ENCODE peak calls at places on chromosomes 4 and X, in nine cellular contexts. R is activated gamma-delta T cell treated with Interleukin-2 at 50 U/mL for 16 hours; N is activated T-helper 1 cell treated with anti-CD3 and anti-CD28 coated beads, Interleukin-2, amount 50 U/mL, for 16 hours; K is Right ventricle myocardium inferior; P is left ventricle myocardium superior; S is cardiac fibroblast; O is body of pancreas; F is H9; I is T-helper 17 cell. M is an unnamed sample.

GRCh38 chr4:8294036-8294435 is 24.5 kb downstream of the HTRA3 start:
- DNase-seq in R (no peak), N (no peak), K (peak), P (peak), S (no peak), O (no peak), F (no peak), I (no peak), M (peak)

GRCh38 chr4:152539556-152540292 is 3.8 kb upstream of the FBXW7 start:
- DNase-seq in R (no peak), N (no peak), K (no peak), P (no peak), S (no peak), O (no peak), F (no peak), I (no peak), M (no peak)

GRCh38 chr4:54661156-54661555 is 3.4 kb downstream of the KIT start:
- DNase-seq in R (no peak), N (no peak), K (no peak), P (no peak), S (peak), O (no peak), F (no peak), I (no peak), M (no peak)

GRCh38 chr4:107719211-107719926 is 665 bp downstream of the PAPSS1 start:
- DNase-seq in R (no peak), N (no peak), K (no peak), P (no peak), S (peak), O (no peak), F (peak), I (no peak), M (no peak)

GRCh38 chrX:107632291-107632690 is 4.0 kb downstream of the PRPS1 start:
- DNase-seq in R (no peak), N (no peak), K (no peak), P (no peak), S (no peak), O (no peak), F (no peak), I (no peak), M (no peak)

GRCh38 chr4:153341575-153342090 is 2.9 kb upstream of the MND1 start:
- DNase-seq in R (no peak), N (no peak), K (no peak), P (no peak), S (peak), O (no peak), F (no peak), I (no peak), M (no peak)

GRCh38 chr4:126047114-126047513 is 732.4 kb downstream of the FAT4 start:
- DNase-seq in R (no peak), N (no peak), K (no peak), P (no peak), S (no peak), O (no peak), F (no peak), I (no peak), M (no peak)

GRCh38 chr4:71259305-71259704 is 79.5 kb upstream of the SLC4A4 start:
- DNase-seq in R (no peak), N (no peak), K (peak), P (peak), S (no peak), O (no peak), F (no peak), I (no peak), M (peak)

GRCh38 chrX:1500701-1501624 is 36.0 kb downstream of the P2RY8 start:
- DNase-seq in R (no peak), N (no peak), K (no peak), P (no peak), S (no peak), O (no peak), F (no peak), I (no peak), M (no peak)

GRCh38 chrX:119411959-119412358 is 12.8 kb downstream of the SLC25A43 start:
- DNase-seq in R (no peak), N (no peak), K (no peak), P (no peak), S (no peak), O (no peak), F (no peak), I (no peak), M (no peak)

GRCh38 chr4:4840351-4840750 is 19.1 kb upstream of the MSX1 start:
- DNase-seq in R (no peak), N (no peak), K (no peak), P (no peak), S (no peak), O (no peak), F (no peak), I (no peak), M (no peak)

GRCh38 chr4:3406431-3406830 is 35.3 kb upstream of the HGFAC start:
- DNase-seq in R (no peak), N (no peak), K (peak), P (no peak), S (no peak), O (no peak), F (peak), I (no peak), M (no peak)

GRCh38 chrX:153637121-153638040 is 9.6 kb upstream of the DUSP9 start:
- DNase-seq in R (no peak), N (no peak), K (no peak), P (no peak), S (no peak), O (no peak), F (no peak), I (no peak), M (no peak)

GRCh38 chr4:14257903-14258302 is 630.4 kb upstream of the BOD1L1 start:
- DNase-seq in R (no peak), N (no peak), K (no peak), P (no peak), S (no peak), O (no peak), F (no peak), I (no peak), M (no peak)

GRCh38 chr4:107808572-107808971 is 16.2 kb upstream of the SGMS2 start:
- DNase-seq in R (no peak), N (no peak), K (no peak), P (no peak), S (no peak), O (peak), F (no peak), I (no peak), M (no peak)

GRCh38 chr4:16083217-16084191 is at the start of gene PROM1:
- DNase-seq in R (no peak), N (no peak), K (no peak), P (peak), S (no peak), O (peak), F (peak), I (no peak), M (no peak)

GRCh38 chr4:167239627-167240026 is 5.3 kb upstream of the SPOCK3 start:
- DNase-seq in R (no peak), N (no peak), K (no peak), P (no peak), S (no peak), O (no peak), F (no peak), I (no peak), M (no peak)

GRCh38 chr4:94626942-94627341 is 130.8 kb upstream of the BMPR1B start:
- DNase-seq in R (no peak), N (no peak), K (no peak), P (no peak), S (no peak), O (no peak), F (no peak), I (no peak), M (no peak)

GRCh38 chr4:189294570-189294969 is 646.1 kb upstream of the FRG1 start:
- DNase-seq in R (no peak), N (no peak), K (no peak), P (no peak), S (no peak), O (no peak), F (no peak), I (no peak), M (no peak)

GRCh38 chrX:44765556-44765955 is 78.3 kb upstream of the DUSP21 start:
- DNase-seq in R (no peak), N (no peak), K (no peak), P (no peak), S (peak), O (no peak), F (no peak), I (no peak), M (no peak)

GRCh38 chrX:11791090-11791489 is 33.1 kb downstream of the MSL3 start:
- DNase-seq in R (no peak), N (no peak), K (no peak), P (no peak), S (no peak), O (no peak), F (no peak), I (no peak), M (no peak)

GRCh38 chr4:101232074-101232776 is 115.1 kb downstream of the PPP3CA start:
- DNase-seq in R (no peak), N (no peak), K (no peak), P (no peak), S (peak), O (no peak), F (no peak), I (no peak), M (peak)

GRCh38 chrX:132043977-132044376 is 20.9 kb downstream of the STK26 start:
- DNase-seq in R (no peak), N (no peak), K (no peak), P (no peak), S (no peak), O (no peak), F (no peak), I (no peak), M (no peak)

GRCh38 chr4:1376391-1376840 is 29.4 kb downstream of the UVSSA start:
- DNase-seq in R (no peak), N (no peak), K (no peak), P (peak), S (no peak), O (peak), F (no peak), I (no peak), M (no peak)

GRCh38 chr4:85776579-85776978 is 301.6 kb downstream of the ARHGAP24 start:
- DNase-seq in R (no peak), N (no peak), K (no peak), P (no peak), S (peak), O (no peak), F (no peak), I (no peak), M (no peak)

GRCh38 chr4:125956281-125956680 is 641.5 kb downstream of the FAT4 start:
- DNase-seq in R (no peak), N (no peak), K (no peak), P (no peak), S (no peak), O (no peak), F (no peak), I (no peak), M (no peak)

GRCh38 chr4:156824451-156825060 is 147.0 kb downstream of the PDGFC start:
- DNase-seq in R (no peak), N (no peak), K (no peak), P (no peak), S (no peak), O (no peak), F (no peak), I (no peak), M (no peak)

GRCh38 chr4:65007841-65008439 is 598.7 kb upstream of the TECRL start:
- DNase-seq in R (no peak), N (no peak), K (no peak), P (no peak), S (peak), O (peak), F (no peak), I (no peak), M (no peak)

GRCh38 chrX:31743004-31743403 is 671.2 kb upstream of the FTHL17 start:
- DNase-seq in R (no peak), N (no peak), K (no peak), P (no peak), S (no peak), O (no peak), F (no peak), I (no peak), M (no peak)

GRCh38 chrX:138889152-138889551 is 177.6 kb upstream of the FGF13 start:
- DNase-seq in R (no peak), N (no peak), K (no peak), P (no peak), S (no peak), O (no peak), F (no peak), I (no peak), M (no peak)

M was measured in Right ventricle myocardium superior.